ENCODE peak calls at places on chromosomes 12 and 14, in six cellular contexts. I, U, O, J, Z and M are unnamed samples.

GRCh38 chr14:100105357-100106169 is 40.3 kb downstream of the EVL start:
- DNase-seq in I (no peak), U (no peak), O (no peak), J (no peak), Z (no peak), M (no peak)

GRCh38 chr12:131167334-131167733 is 213.6 kb downstream of the ADGRD1 start:
- DNase-seq in I (no peak), U (no peak), O (no peak), J (no peak), Z (no peak), M (peak)

GRCh38 chr12:93954160-93955112 is 193.9 kb upstream of the PLXNC1 start:
- DNase-seq in I (no peak), U (no peak), O (no peak), J (no peak), Z (no peak), M (no peak)

GRCh38 chr12:10151621-10152020 is 20.3 kb downstream of the OLR1 start:
- DNase-seq in I (no peak), U (no peak), O (no peak), J (no peak), Z (no peak), M (no peak)

GRCh38 chr12:50160643-50161042 is 6.5 kb downstream of the CERS5 start:
- DNase-seq in I (no peak), U (no peak), O (no peak), J (no peak), Z (no peak), M (no peak)

GRCh38 chr12:19129486-19130223 is at the start of gene PLEKHA5:
- DNase-seq in I (peak), U (peak), O (peak), J (peak), Z (peak), M (no peak)

GRCh38 chr14:92877757-92878431 is 45.1 kb upstream of the CHGA start:
- DNase-seq in I (peak), U (no peak), O (peak), J (no peak), Z (peak), M (no peak)

GRCh38 chr14:59187802-59188460 is 536 bp upstream of the DAAM1 start:
- DNase-seq in I (peak), U (peak), O (no peak), J (peak), Z (no peak), M (no peak)

GRCh38 chr12:129659927-129660326 is 243.9 kb downstream of the TMEM132D start:
- DNase-seq in I (no peak), U (no peak), O (no peak), J (no peak), Z (peak), M (peak)

GRCh38 chr14:94005324-94005723 is 8.2 kb downstream of the CCDC197 start:
- DNase-seq in I (no peak), U (no peak), O (peak), J (no peak), Z (peak), M (no peak)

GRCh38 chr14:75409425-75410205 is 18.2 kb upstream of the JDP2 start:
- DNase-seq in I (no peak), U (no peak), O (no peak), J (no peak), Z (no peak), M (no peak)

GRCh38 chr14:31360919-31361662 is 59.3 kb downstream of the HEATR5A start:
- DNase-seq in I (no peak), U (peak), O (no peak), J (no peak), Z (no peak), M (peak)

GRCh38 chr14:32011225-32011624 is 65.9 kb upstream of the ARHGAP5 start:
- DNase-seq in I (no peak), U (no peak), O (no peak), J (no peak), Z (no peak), M (no peak)

GRCh38 chr14:72104011-72104613 is 171.9 kb downstream of the RGS6 start:
- DNase-seq in I (peak), U (no peak), O (peak), J (peak), Z (peak), M (no peak)

GRCh38 chr14:94174622-94175402 is 690 bp downstream of the PPP4R4 start:
- DNase-seq in I (no peak), U (no peak), O (peak), J (no peak), Z (no peak), M (no peak)

GRCh38 chr14:87108726-87109125 is 884.3 kb downstream of the GALC start:
- DNase-seq in I (no peak), U (peak), O (no peak), J (no peak), Z (peak), M (peak)

GRCh38 chr12:126397071-126397571 is 1331.9 kb downstream of the AACS start:
- DNase-seq in I (no peak), U (peak), O (no peak), J (no peak), Z (no peak), M (no peak)

GRCh38 chr14:33839193-33840076 is 111.4 kb downstream of the EGLN3 start:
- DNase-seq in I (peak), U (no peak), O (peak), J (peak), Z (peak), M (peak)

GRCh38 chr12:6332459-6332858 is 9.4 kb downstream of the TNFRSF1A start:
- DNase-seq in I (no peak), U (peak), O (no peak), J (no peak), Z (peak), M (peak)

GRCh38 chr12:93682846-93683261 is 5.7 kb downstream of the CRADD start:
- DNase-seq in I (no peak), U (no peak), O (peak), J (no peak), Z (no peak), M (no peak)

GRCh38 chr14:65224799-65225198 is 122.5 kb upstream of the MAX start:
- DNase-seq in I (no peak), U (no peak), O (no peak), J (no peak), Z (no peak), M (no peak)

GRCh38 chr12:79549531-79550271 is 141.1 kb downstream of the PAWR start:
- DNase-seq in I (no peak), U (no peak), O (no peak), J (no peak), Z (peak), M (no peak)

GRCh38 chr12:51246254-51246853 is 7.7 kb downstream of the DAZAP2 start:
- DNase-seq in I (peak), U (no peak), O (peak), J (no peak), Z (peak), M (peak)

GRCh38 chr14:54253195-54253947 is 143.4 kb upstream of the CDKN3 start:
- DNase-seq in I (no peak), U (peak), O (no peak), J (no peak), Z (peak), M (peak)

GRCh38 chr12:101793401-101793800 is 37.4 kb downstream of the GNPTAB start:
- DNase-seq in I (no peak), U (peak), O (no peak), J (no peak), Z (peak), M (peak)

GRCh38 chr12:50506753-50507473 is 2.1 kb downstream of the DIP2B start:
- DNase-seq in I (no peak), U (peak), O (no peak), J (no peak), Z (no peak), M (peak)

GRCh38 chr12:49847161-49847560 is 4.3 kb upstream of the BCDIN3D start:
- DNase-seq in I (no peak), U (no peak), O (no peak), J (no peak), Z (no peak), M (no peak)

GRCh38 chr12:12017798-12018197 is 52.9 kb upstream of the BCL2L14 start:
- DNase-seq in I (peak), U (no peak), O (peak), J (no peak), Z (peak), M (no peak)
- TF ChIP-seq CTCF in I (no peak), U (peak), O (peak), J (no peak), Z (peak), M (no peak)

GRCh38 chr14:36498938-36499337 is 21.1 kb downstream of the NKX2-1 start:
- DNase-seq in I (no peak), U (no peak), O (no peak), J (no peak), Z (no peak), M (no peak)
- TF ChIP-seq CTCF in I (no peak), U (no peak), O (no peak), J (no peak), Z (no peak), M (no peak)

GRCh38 chr12:112855375-112855774 is 51.4 kb upstream of the OAS1 start:
- DNase-seq in I (no peak), U (no peak), O (peak), J (no peak), Z (peak), M (peak)
- TF ChIP-seq CTCF in I (no peak), U (peak), O (peak), J (no peak), Z (peak), M (peak)

GRCh38 chr12:63362801-63363200 is 211.8 kb upstream of the AVPR1A start:
- DNase-seq in I (no peak), U (peak), O (no peak), J (no peak), Z (peak), M (peak)
- TF ChIP-seq CTCF in I (no peak), U (no peak), O (no peak), J (no peak), Z (no peak), M (no peak)

DNA sequence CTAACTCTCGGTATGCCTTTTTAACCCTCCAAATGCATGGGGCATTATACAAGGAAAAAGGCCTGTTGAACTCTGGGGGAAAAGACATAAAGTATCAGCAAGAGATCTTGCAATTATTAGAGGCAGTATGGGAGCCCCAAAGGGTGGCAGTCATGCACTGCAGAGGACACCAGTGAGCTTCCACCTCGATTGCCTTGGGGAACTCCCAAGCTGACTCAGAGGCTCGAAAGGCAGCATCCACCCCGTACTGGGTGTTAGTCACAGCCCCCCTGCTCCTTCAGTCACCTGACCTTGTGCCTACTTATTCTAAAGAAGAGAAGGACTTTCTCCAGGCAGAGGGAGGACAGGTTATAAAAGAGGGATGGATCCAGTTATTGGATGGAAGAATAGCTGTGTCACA is 781.4 kb upstream of the TMEM132C start:
- DNase-seq in I (no peak), U (peak), O (peak), J (no peak), Z (peak), M (peak)
- TF ChIP-seq CTCF in I (no peak), U (no peak), O (peak), J (no peak), Z (peak), M (no peak)

GRCh38 chr14:103613517-103613916 is 15.5 kb upstream of the KLC1 start:
- DNase-seq in I (no peak), U (no peak), O (no peak), J (no peak), Z (peak), M (no peak)
- TF ChIP-seq CTCF in I (no peak), U (no peak), O (no peak), J (no peak), Z (peak), M (no peak)

GRCh38 chr12:2334291-2335088 is 281.7 kb downstream of the CACNA1C start:
- DNase-seq in I (no peak), U (no peak), O (no peak), J (no peak), Z (no peak), M (no peak)

GRCh38 chr12:2335517-2335916 is 282.7 kb downstream of the CACNA1C start:
- DNase-seq in I (no peak), U (no peak), O (no peak), J (no peak), Z (no peak), M (no peak)

GRCh38 chr12:2333516-2333915 is 280.7 kb downstream of the CACNA1C start:
- DNase-seq in I (no peak), U (no peak), O (no peak), J (no peak), Z (no peak), M (no peak)

GRCh38 chr12:2336409-2336829 is 283.6 kb downstream of the CACNA1C start:
- DNase-seq in I (no peak), U (peak), O (no peak), J (no peak), Z (peak), M (peak)

GRCh38 chr12:2335109-2335508 is 282.3 kb downstream of the CACNA1C start:
- DNase-seq in I (no peak), U (no peak), O (no peak), J (no peak), Z (no peak), M (no peak)
- TF ChIP-seq CTCF in I (no peak), U (no peak), O (no peak), J (no peak), Z (no peak), M (no peak)